ENCODE peak calls at places on chromosomes 12 and 14, in four cellular contexts. T is transverse colon, V is stomach, L is ovary. I is an unnamed sample.

GRCh38 chr12:116141110-116141832 is 136.2 kb downstream of the MED13L start:
- DNase-seq in T (no peak), V (no peak), L (no peak), I (no peak)

GRCh38 chr14:96754845-96755184 is 42.4 kb upstream of the VRK1 start:
- DNase-seq in T (no peak), V (no peak), L (no peak), I (no peak)

GRCh38 chr14:75389679-75390078 is 38.1 kb upstream of the JDP2 start:
- DNase-seq in T (no peak), V (no peak), L (no peak), I (no peak)

GRCh38 chr12:116368196-116369194 is 91.0 kb upstream of the MED13L start:
- DNase-seq in T (peak), V (peak), L (no peak), I (no peak)

GRCh38 chr12:56695327-56696101 is 7.4 kb upstream of the PTGES3 start:
- DNase-seq in T (no peak), V (no peak), L (peak), I (no peak)

GRCh38 chr12:100427078-100427477 is 46.6 kb upstream of the NR1H4 start:
- DNase-seq in T (no peak), V (no peak), L (no peak), I (no peak)

GRCh38 chr14:105941226-105942166 is 415.1 kb downstream of the TMEM121 start:
- DNase-seq in T (no peak), V (no peak), L (no peak), I (no peak)

GRCh38 chr14:105180598-105181528 is at the start of gene NUDT14:
- DNase-seq in T (peak), V (peak), L (peak), I (no peak)

GRCh38 chr14:55707365-55707804 is 127.4 kb downstream of the KTN1 start:
- DNase-seq in T (no peak), V (no peak), L (no peak), I (no peak)

GRCh38 chr12:120117961-120118709 is 1.6 kb upstream of the RAB35 start:
- DNase-seq in T (no peak), V (no peak), L (no peak), I (no peak)

GRCh38 chr12:120115692-120116442 is 686 bp downstream of the RAB35 start:
- DNase-seq in T (peak), V (no peak), L (peak), I (no peak)

GRCh38 chr12:120116443-120116791 is at the start of gene RAB35:
- DNase-seq in T (no peak), V (no peak), L (no peak), I (no peak)

GRCh38 chr12:120118710-120119097 is 2.2 kb upstream of the RAB35 start:
- DNase-seq in T (no peak), V (no peak), L (no peak), I (no peak)

DNA sequence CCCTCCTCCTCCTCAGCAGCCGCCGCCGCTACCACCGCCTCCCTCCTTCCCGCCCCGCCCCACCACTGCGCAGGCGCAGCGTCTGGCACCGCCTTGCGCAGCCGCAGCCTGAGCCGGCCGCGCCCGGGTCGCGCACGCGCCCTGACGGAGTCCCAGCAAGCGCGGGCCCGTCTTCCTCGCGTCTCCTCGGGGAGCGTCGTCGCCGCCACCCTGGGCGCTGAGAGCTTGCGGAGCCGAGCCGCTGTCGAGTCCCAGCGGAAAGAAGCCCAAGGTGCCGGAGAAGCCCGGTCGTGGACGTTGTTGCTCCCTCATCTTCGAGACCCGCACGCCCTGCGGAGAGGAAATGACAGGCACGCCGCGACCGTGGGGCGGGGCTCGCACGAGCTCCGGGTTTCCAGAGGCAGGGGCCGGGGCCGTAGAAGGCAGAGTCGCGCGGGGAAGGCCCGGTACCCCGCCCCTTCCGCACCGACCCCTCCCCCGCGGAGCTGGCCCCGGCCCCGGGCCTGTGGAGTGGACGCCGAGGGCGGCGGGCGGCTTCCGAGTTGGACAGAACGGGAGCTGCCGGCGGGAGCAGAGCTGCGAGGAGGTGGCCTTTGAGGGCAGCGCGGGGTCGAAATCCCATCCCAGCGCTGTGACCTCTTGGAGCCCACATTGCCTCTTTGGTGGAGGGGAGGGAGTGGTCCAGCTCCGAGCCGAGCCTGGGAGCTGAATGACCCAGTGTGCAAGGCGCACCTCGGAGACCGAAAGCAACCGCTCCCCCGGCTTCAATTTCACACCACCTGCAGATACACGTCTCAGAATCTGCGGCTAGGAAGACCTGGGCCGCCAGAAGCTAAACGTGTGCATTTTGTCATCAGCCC is 469 bp upstream of the RAB35 start:
- DNase-seq in T (peak), V (peak), L (peak), I (peak)
- TF ChIP-seq POLR2A in T (peak), V (peak), L (peak), I (peak)

DNA sequence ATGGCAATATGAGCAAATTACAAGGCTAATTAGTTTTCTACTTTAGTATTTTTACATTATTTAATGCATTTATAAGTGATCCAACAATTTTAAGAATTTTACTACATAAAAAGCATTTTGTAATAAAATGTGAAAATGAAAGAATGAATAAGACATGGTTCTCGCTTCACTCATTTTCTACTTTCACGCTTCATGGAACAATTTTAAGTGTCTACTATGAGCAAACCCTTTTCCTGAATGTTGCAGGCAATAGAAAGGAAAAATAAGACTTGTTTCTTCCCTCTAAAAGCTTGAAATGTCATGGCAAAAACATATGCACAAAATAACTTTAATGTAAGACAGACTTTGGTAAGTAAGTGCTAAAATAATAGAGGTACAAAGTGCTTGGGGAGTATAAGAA is 205.7 kb upstream of the HMGA2 start:
- DNase-seq in T (no peak), V (no peak), L (no peak), I (no peak)
- TF ChIP-seq CTCF in T (no peak), V (no peak), L (no peak), I (no peak)

DNA sequence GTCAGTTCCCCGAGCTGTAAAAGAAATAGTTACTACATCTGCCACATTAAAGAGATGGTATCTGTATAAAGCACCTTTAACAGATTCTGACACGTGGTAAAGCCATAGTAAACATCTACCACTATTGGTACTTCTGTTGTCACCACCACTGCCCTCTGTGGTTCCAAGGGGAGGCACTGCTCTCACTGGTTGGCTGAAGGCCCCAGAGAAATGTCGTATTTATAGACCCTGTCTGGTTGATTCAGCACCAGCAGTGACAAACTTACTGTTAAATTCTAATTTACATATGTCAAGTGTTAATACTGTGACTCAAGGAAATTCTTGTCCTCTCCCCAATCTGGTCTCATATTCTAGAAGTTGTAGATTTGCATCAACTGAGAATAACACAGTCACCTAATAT is 281.1 kb downstream of the ERC1 start:
- DNase-seq in T (no peak), V (no peak), L (no peak), I (no peak)
- TF ChIP-seq POLR2A in T (no peak), V (no peak), L (no peak), I (no peak)

DNA sequence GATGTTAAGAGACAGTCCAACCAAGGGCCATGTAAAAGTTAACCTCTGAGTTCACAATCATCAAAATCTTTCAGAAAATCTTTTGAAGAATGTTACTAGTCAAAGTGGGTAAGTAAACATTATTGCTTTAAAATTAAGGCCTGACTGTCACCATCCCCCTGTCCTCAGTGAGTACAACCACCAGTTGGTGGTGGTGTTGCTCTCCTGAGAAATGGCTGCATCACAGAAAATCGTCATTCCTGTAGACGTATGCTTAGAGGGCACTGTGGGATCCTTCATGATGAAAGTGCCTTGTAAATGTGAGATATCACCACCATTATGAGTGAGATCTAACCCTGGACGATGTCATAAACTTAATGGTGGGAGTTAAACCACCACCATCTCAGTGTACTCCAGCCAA is 451.2 kb downstream of the RPS29 start:
- DNase-seq in T (no peak), V (no peak), L (no peak), I (no peak)
- TF ChIP-seq CTCF in T (no peak), V (no peak), L (no peak), I (no peak)

GRCh38 chr14:64147126-64147790 is 146.9 kb downstream of the ESR2 start:
- DNase-seq in T (no peak), V (no peak), L (peak), I (no peak)
- TF ChIP-seq POLR2A in T (no peak), V (no peak), L (no peak), I (no peak)

GRCh38 chr14:22316473-22316872 is 272.6 kb downstream of the DAD1 start:
- DNase-seq in T (no peak), V (no peak), L (no peak), I (no peak)

GRCh38 chr14:22320353-22320733 is 268.7 kb downstream of the DAD1 start:
- DNase-seq in T (no peak), V (no peak), L (no peak), I (no peak)

GRCh38 chr14:22318951-22319350 is 270.1 kb downstream of the DAD1 start:
- DNase-seq in T (no peak), V (no peak), L (no peak), I (no peak)

GRCh38 chr14:22315336-22315735 is 273.7 kb downstream of the DAD1 start:
- DNase-seq in T (no peak), V (no peak), L (no peak), I (no peak)

GRCh38 chr14:22319526-22320352 is 269.3 kb downstream of the DAD1 start:
- DNase-seq in T (peak), V (peak), L (no peak), I (peak)
- TF ChIP-seq CTCF in T (peak), V (no peak), L (no peak), I (peak)

DNA sequence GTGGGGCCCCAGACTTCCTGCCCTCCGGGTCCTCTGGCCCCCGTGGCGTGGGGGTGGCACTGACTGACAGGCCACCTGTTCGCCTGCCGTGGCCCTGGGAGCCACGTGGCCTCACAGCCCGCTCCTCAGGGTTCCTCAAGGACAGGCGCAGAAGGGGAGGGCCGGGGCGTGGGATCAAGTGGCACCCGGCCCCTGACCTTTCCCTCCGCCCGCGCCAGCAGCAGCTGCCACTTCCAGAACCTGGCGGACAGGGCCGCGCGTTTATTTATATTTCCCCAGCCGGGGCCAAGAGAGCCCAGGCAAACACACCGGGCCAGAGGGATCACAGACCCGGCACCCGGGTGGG is 92.6 kb downstream of the RFLNA start:
- DNase-seq in T (no peak), V (peak), L (peak), I (no peak)
- TF ChIP-seq POLR2A in T (no peak), V (no peak), L (no peak), I (no peak)